ENCODE peak calls at places on chromosomes 12 and 14, in eight cellular contexts. One of them, this sample, is unnamed. For H3K4me1, the result is how much of the 10 kb centered on the place peaks cover.

GRCh38 chr14:65290830-65291229 is 121.7 kb upstream of the FUT8 start:
- DNase-seq in uterus: no peak
- DNase-seq in naive thymus-derived CD4-positive, alpha-beta T cell: peak
- DNase-seq in neural progenitor cell: no peak
- DNase-seq in NT2/D1: no peak
- DNase-seq in pancreas: no peak
- DNase-seq in BE2C: no peak
- DNase-seq in gastrocnemius medialis: no peak
- DNase-seq in this sample: no peak

GRCh38 chr14:99574099-99574880 is 29.7 kb downstream of the CCDC85C start:
- DNase-seq in gastrocnemius medialis: no peak
- DNase-seq in naive thymus-derived CD4-positive, alpha-beta T cell: no peak
- DNase-seq in neural progenitor cell: peak
- DNase-seq in pancreas: peak
- DNase-seq in uterus: peak
- DNase-seq in NT2/D1: peak
- DNase-seq in BE2C: peak
- DNase-seq in this sample: peak

GRCh38 chr14:93032301-93032929 is 83.3 kb downstream of the ITPK1 start:
- DNase-seq in NT2/D1: no peak
- DNase-seq in naive thymus-derived CD4-positive, alpha-beta T cell: no peak
- DNase-seq in BE2C: no peak
- DNase-seq in pancreas: no peak
- DNase-seq in uterus: no peak
- DNase-seq in neural progenitor cell: peak
- DNase-seq in gastrocnemius medialis: peak
- DNase-seq in this sample: no peak

GRCh38 chr12:10310926-10311705 is 3.4 kb downstream of the KLRD1 start:
- DNase-seq in NT2/D1: no peak
- DNase-seq in pancreas: no peak
- DNase-seq in neural progenitor cell: no peak
- DNase-seq in BE2C: no peak
- DNase-seq in naive thymus-derived CD4-positive, alpha-beta T cell: no peak
- DNase-seq in gastrocnemius medialis: no peak
- DNase-seq in uterus: no peak
- DNase-seq in this sample: no peak

GRCh38 chr12:25866586-25867378 is 91.7 kb upstream of the RASSF8 start:
- DNase-seq in neural progenitor cell: peak
- DNase-seq in uterus: no peak
- DNase-seq in NT2/D1: no peak
- DNase-seq in BE2C: no peak
- DNase-seq in pancreas: no peak
- DNase-seq in naive thymus-derived CD4-positive, alpha-beta T cell: no peak
- DNase-seq in gastrocnemius medialis: no peak
- DNase-seq in this sample: no peak

GRCh38 chr12:123398918-123399617 is 15.1 kb downstream of the KMT5A start:
- DNase-seq in gastrocnemius medialis: no peak
- DNase-seq in BE2C: no peak
- DNase-seq in NT2/D1: no peak
- DNase-seq in pancreas: no peak
- DNase-seq in uterus: peak
- DNase-seq in naive thymus-derived CD4-positive, alpha-beta T cell: no peak
- DNase-seq in neural progenitor cell: no peak
- DNase-seq in this sample: peak

GRCh38 chr14:32609388-32609787 is 280.3 kb downstream of the AKAP6 start:
- DNase-seq in uterus: no peak
- DNase-seq in BE2C: no peak
- DNase-seq in naive thymus-derived CD4-positive, alpha-beta T cell: no peak
- DNase-seq in neural progenitor cell: no peak
- DNase-seq in pancreas: no peak
- DNase-seq in NT2/D1: no peak
- DNase-seq in gastrocnemius medialis: no peak
- DNase-seq in this sample: no peak

GRCh38 chr14:70782361-70782760 is 27.0 kb downstream of the MAP3K9 start:
- DNase-seq in gastrocnemius medialis: no peak
- DNase-seq in neural progenitor cell: no peak
- DNase-seq in naive thymus-derived CD4-positive, alpha-beta T cell: no peak
- DNase-seq in pancreas: no peak
- DNase-seq in uterus: no peak
- DNase-seq in BE2C: no peak
- DNase-seq in NT2/D1: no peak
- DNase-seq in this sample: no peak

GRCh38 chr12:63397807-63398206 is 246.8 kb upstream of the AVPR1A start:
- DNase-seq in naive thymus-derived CD4-positive, alpha-beta T cell: no peak
- DNase-seq in neural progenitor cell: no peak
- DNase-seq in NT2/D1: no peak
- DNase-seq in BE2C: no peak
- DNase-seq in pancreas: no peak
- DNase-seq in uterus: no peak
- DNase-seq in gastrocnemius medialis: no peak
- DNase-seq in this sample: no peak

GRCh38 chr14:61186793-61187641 is 94.1 kb downstream of the TMEM30B start:
- DNase-seq in BE2C: no peak
- DNase-seq in NT2/D1: no peak
- DNase-seq in pancreas: no peak
- DNase-seq in uterus: no peak
- DNase-seq in neural progenitor cell: peak
- DNase-seq in naive thymus-derived CD4-positive, alpha-beta T cell: no peak
- DNase-seq in gastrocnemius medialis: peak
- DNase-seq in this sample: no peak

GRCh38 chr14:61187642-61187905 is 93.6 kb downstream of the TMEM30B start:
- DNase-seq in BE2C: no peak
- DNase-seq in naive thymus-derived CD4-positive, alpha-beta T cell: no peak
- DNase-seq in neural progenitor cell: no peak
- DNase-seq in NT2/D1: no peak
- DNase-seq in uterus: no peak
- DNase-seq in gastrocnemius medialis: no peak
- DNase-seq in pancreas: no peak
- DNase-seq in this sample: no peak

GRCh38 chr14:61188936-61189808 is 92.0 kb downstream of the TMEM30B start:
- DNase-seq in NT2/D1: peak
- DNase-seq in BE2C: peak
- DNase-seq in uterus: no peak
- DNase-seq in pancreas: peak
- DNase-seq in naive thymus-derived CD4-positive, alpha-beta T cell: peak
- DNase-seq in neural progenitor cell: peak
- DNase-seq in gastrocnemius medialis: peak
- DNase-seq in this sample: peak

GRCh38 chr14:61186341-61186740 is 94.8 kb downstream of the TMEM30B start:
- DNase-seq in uterus: no peak
- DNase-seq in gastrocnemius medialis: no peak
- DNase-seq in NT2/D1: no peak
- DNase-seq in naive thymus-derived CD4-positive, alpha-beta T cell: no peak
- DNase-seq in BE2C: no peak
- DNase-seq in neural progenitor cell: no peak
- DNase-seq in pancreas: no peak
- DNase-seq in this sample: no peak

DNA sequence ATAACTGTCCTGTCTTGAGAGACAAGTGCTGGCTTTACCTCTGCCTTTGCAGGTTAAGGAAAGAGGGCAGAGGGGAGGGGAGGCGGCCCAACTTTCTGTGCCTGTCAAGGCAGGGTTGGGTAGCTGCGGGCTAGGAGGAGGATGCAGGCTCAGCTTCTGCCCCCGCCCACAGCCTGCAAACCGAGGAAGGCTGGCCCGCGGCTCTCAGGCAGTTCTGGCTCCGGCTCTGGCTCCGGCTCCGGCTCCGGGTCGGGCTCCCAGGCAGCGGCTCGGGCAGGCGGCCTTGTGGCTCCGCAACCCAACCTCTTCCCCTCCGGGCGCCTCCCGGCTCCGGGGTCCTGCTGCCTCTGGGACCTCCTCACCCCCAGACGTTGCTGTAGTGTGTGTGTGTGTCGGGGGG is 92.9 kb downstream of the TMEM30B start:
- DNase-seq in uterus: no peak
- DNase-seq in NT2/D1: no peak
- DNase-seq in neural progenitor cell: peak
- DNase-seq in BE2C: no peak
- DNase-seq in gastrocnemius medialis: peak
- DNase-seq in pancreas: no peak
- DNase-seq in naive thymus-derived CD4-positive, alpha-beta T cell: no peak
- DNase-seq in this sample: peak
- H3K4me3 ChIP-seq in uterus: no peak
- H3K4me3 ChIP-seq in NT2/D1: peak
- H3K4me3 ChIP-seq in neural progenitor cell: no peak
- H3K4me3 ChIP-seq in BE2C: no peak
- H3K4me3 ChIP-seq in gastrocnemius medialis: peak
- H3K4me3 ChIP-seq in pancreas: no peak
- H3K4me3 ChIP-seq in naive thymus-derived CD4-positive, alpha-beta T cell: no peak
- H3K4me3 ChIP-seq in this sample: peak

GRCh38 chr12:121799175-121799841 is 4.5 kb upstream of the SETD1B start:
- DNase-seq in naive thymus-derived CD4-positive, alpha-beta T cell: peak
- DNase-seq in pancreas: no peak
- DNase-seq in neural progenitor cell: peak
- DNase-seq in gastrocnemius medialis: peak
- DNase-seq in NT2/D1: no peak
- DNase-seq in BE2C: peak
- DNase-seq in uterus: peak
- DNase-seq in this sample: peak

GRCh38 chr12:121797937-121798801 is 4.7 kb upstream of the RHOF start:
- DNase-seq in NT2/D1: no peak
- DNase-seq in gastrocnemius medialis: peak
- DNase-seq in uterus: peak
- DNase-seq in BE2C: peak
- DNase-seq in naive thymus-derived CD4-positive, alpha-beta T cell: no peak
- DNase-seq in neural progenitor cell: peak
- DNase-seq in pancreas: peak
- DNase-seq in this sample: peak

GRCh38 chr12:121799842-121800693 is 3.7 kb upstream of the SETD1B start:
- DNase-seq in BE2C: peak
- DNase-seq in uterus: peak
- DNase-seq in pancreas: peak
- DNase-seq in NT2/D1: no peak
- DNase-seq in gastrocnemius medialis: peak
- DNase-seq in neural progenitor cell: peak
- DNase-seq in naive thymus-derived CD4-positive, alpha-beta T cell: peak
- DNase-seq in this sample: peak

GRCh38 chr12:121796855-121797751 is 3.6 kb upstream of the RHOF start:
- DNase-seq in gastrocnemius medialis: peak
- DNase-seq in naive thymus-derived CD4-positive, alpha-beta T cell: no peak
- DNase-seq in pancreas: peak
- DNase-seq in BE2C: peak
- DNase-seq in NT2/D1: no peak
- DNase-seq in uterus: peak
- DNase-seq in neural progenitor cell: peak
- DNase-seq in this sample: peak

GRCh38 chr12:121798807-121799174 is 5.0 kb upstream of the SETD1B start:
- DNase-seq in naive thymus-derived CD4-positive, alpha-beta T cell: no peak
- DNase-seq in BE2C: peak
- DNase-seq in pancreas: peak
- DNase-seq in NT2/D1: no peak
- DNase-seq in uterus: peak
- DNase-seq in gastrocnemius medialis: no peak
- DNase-seq in neural progenitor cell: no peak
- DNase-seq in this sample: no peak
- H3K4me1 ChIP-seq in naive thymus-derived CD4-positive, alpha-beta T cell: under half
- H3K4me1 ChIP-seq in BE2C: under half
- H3K4me1 ChIP-seq in pancreas: under half
- H3K4me1 ChIP-seq in NT2/D1: under half
- H3K4me1 ChIP-seq in uterus: under half
- H3K4me1 ChIP-seq in gastrocnemius medialis: half or more
- H3K4me1 ChIP-seq in neural progenitor cell: under half
- H3K4me1 ChIP-seq in this sample: half or more

GRCh38 chr12:125983094-125983783 is 918.0 kb downstream of the AACS start:
- DNase-seq in pancreas: peak
- DNase-seq in BE2C: peak
- DNase-seq in gastrocnemius medialis: no peak
- DNase-seq in neural progenitor cell: peak
- DNase-seq in NT2/D1: peak
- DNase-seq in uterus: peak
- DNase-seq in naive thymus-derived CD4-positive, alpha-beta T cell: no peak
- DNase-seq in this sample: no peak

GRCh38 chr12:125989716-125990115 is 924.5 kb downstream of the AACS start:
- DNase-seq in BE2C: no peak
- DNase-seq in pancreas: no peak
- DNase-seq in gastrocnemius medialis: no peak
- DNase-seq in neural progenitor cell: no peak
- DNase-seq in NT2/D1: no peak
- DNase-seq in uterus: no peak
- DNase-seq in naive thymus-derived CD4-positive, alpha-beta T cell: no peak
- DNase-seq in this sample: no peak

GRCh38 chr12:125981610-125982253 is 916.5 kb downstream of the AACS start:
- DNase-seq in BE2C: no peak
- DNase-seq in pancreas: no peak
- DNase-seq in uterus: no peak
- DNase-seq in neural progenitor cell: no peak
- DNase-seq in NT2/D1: no peak
- DNase-seq in gastrocnemius medialis: no peak
- DNase-seq in naive thymus-derived CD4-positive, alpha-beta T cell: no peak
- DNase-seq in this sample: no peak

GRCh38 chr12:125988545-125988944 is 923.3 kb downstream of the AACS start:
- DNase-seq in pancreas: no peak
- DNase-seq in naive thymus-derived CD4-positive, alpha-beta T cell: no peak
- DNase-seq in NT2/D1: no peak
- DNase-seq in uterus: no peak
- DNase-seq in BE2C: no peak
- DNase-seq in gastrocnemius medialis: no peak
- DNase-seq in neural progenitor cell: no peak
- DNase-seq in this sample: no peak

GRCh38 chr12:125983784-125984510 is 918.7 kb downstream of the AACS start:
- DNase-seq in gastrocnemius medialis: no peak
- DNase-seq in uterus: no peak
- DNase-seq in pancreas: no peak
- DNase-seq in naive thymus-derived CD4-positive, alpha-beta T cell: no peak
- DNase-seq in BE2C: no peak
- DNase-seq in neural progenitor cell: peak
- DNase-seq in NT2/D1: peak
- DNase-seq in this sample: no peak
- H3K4me3 ChIP-seq in gastrocnemius medialis: peak
- H3K4me3 ChIP-seq in uterus: peak
- H3K4me3 ChIP-seq in pancreas: peak
- H3K4me3 ChIP-seq in naive thymus-derived CD4-positive, alpha-beta T cell: no peak
- H3K4me3 ChIP-seq in BE2C: peak
- H3K4me3 ChIP-seq in neural progenitor cell: peak
- H3K4me3 ChIP-seq in NT2/D1: peak
- H3K4me3 ChIP-seq in this sample: peak

GRCh38 chr12:92538970-92539749 is 163.6 kb upstream of the PLEKHG7 start:
- DNase-seq in BE2C: no peak
- DNase-seq in neural progenitor cell: no peak
- DNase-seq in uterus: peak
- DNase-seq in pancreas: peak
- DNase-seq in gastrocnemius medialis: no peak
- DNase-seq in naive thymus-derived CD4-positive, alpha-beta T cell: no peak
- DNase-seq in NT2/D1: no peak
- DNase-seq in this sample: no peak
- H3K4me1 ChIP-seq in BE2C: under half
- H3K4me1 ChIP-seq in neural progenitor cell: under half
- H3K4me1 ChIP-seq in uterus: under half
- H3K4me1 ChIP-seq in pancreas: half or more
- H3K4me1 ChIP-seq in gastrocnemius medialis: under half
- H3K4me1 ChIP-seq in naive thymus-derived CD4-positive, alpha-beta T cell: under half
- H3K4me1 ChIP-seq in NT2/D1: under half
- H3K4me1 ChIP-seq in this sample: half or more